ENCODE peak calls at places on chromosomes 6 and 20, in six cellular contexts. U, F, Y, E, S and Q are unnamed samples.

GRCh38 chr6:21869085-21869771 is 275.7 kb downstream of the SOX4 start:
- DNase-seq in U (no peak), F (no peak), Y (no peak), E (no peak), S (no peak), Q (no peak)

GRCh38 chr20:19789446-19789845 is 31.4 kb downstream of the RIN2 start:
- DNase-seq in U (peak), F (no peak), Y (no peak), E (no peak), S (no peak), Q (no peak)

GRCh38 chr6:40232698-40233097 is 298.4 kb upstream of the MOCS1 start:
- DNase-seq in U (no peak), F (no peak), Y (no peak), E (no peak), S (no peak), Q (no peak)

GRCh38 chr20:49690899-49691620 is 22.6 kb downstream of the B4GALT5 start:
- DNase-seq in U (peak), F (peak), Y (peak), E (peak), S (peak), Q (peak)

GRCh38 chr20:29079769-29080690 is 2177.4 kb upstream of the DEFB115 start:
- DNase-seq in U (peak), F (peak), Y (no peak), E (peak), S (no peak), Q (no peak)

GRCh38 chr20:64232794-64233193 is 22.8 kb upstream of the PCMTD2 start:
- DNase-seq in U (peak), F (peak), Y (no peak), E (no peak), S (no peak), Q (no peak)

GRCh38 chr20:59992531-59992930 is 34.3 kb downstream of the CDH26 start:
- DNase-seq in U (no peak), F (peak), Y (no peak), E (no peak), S (no peak), Q (no peak)

GRCh38 chr6:55729665-55730064 is 145.7 kb downstream of the BMP5 start:
- DNase-seq in U (no peak), F (no peak), Y (peak), E (no peak), S (no peak), Q (no peak)

GRCh38 chr6:46963626-46964025 is 41.9 kb upstream of the ADGRF5 start:
- DNase-seq in U (no peak), F (peak), Y (peak), E (peak), S (no peak), Q (peak)

GRCh38 chr20:37511605-37512275 is 9.3 kb upstream of the NNAT start:
- DNase-seq in U (no peak), F (peak), Y (peak), E (peak), S (no peak), Q (no peak)

GRCh38 chr6:5764401-5764955 is 242.2 kb downstream of the NRN1 start:
- DNase-seq in U (no peak), F (peak), Y (peak), E (peak), S (no peak), Q (peak)

GRCh38 chr6:15677822-15678221 is 15.0 kb upstream of the DTNBP1 start:
- DNase-seq in U (no peak), F (no peak), Y (no peak), E (no peak), S (no peak), Q (no peak)

GRCh38 chr6:52724406-52725121 is 38.7 kb downstream of the GSTA2 start:
- DNase-seq in U (peak), F (peak), Y (peak), E (peak), S (peak), Q (peak)

GRCh38 chr6:153814136-153814535 is 224.9 kb upstream of the OPRM1 start:
- DNase-seq in U (no peak), F (no peak), Y (no peak), E (no peak), S (peak), Q (no peak)

GRCh38 chr6:72182337-72183246 is 296.2 kb downstream of the RIMS1 start:
- DNase-seq in U (peak), F (peak), Y (peak), E (no peak), S (no peak), Q (peak)

GRCh38 chr20:4830212-4830607 is 108.5 kb downstream of the PRND start:
- DNase-seq in U (no peak), F (no peak), Y (no peak), E (no peak), S (no peak), Q (no peak)